ENCODE peak calls at places on chromosomes 4 and X, in ten cellular contexts. One of them, this sample, is unnamed.

GRCh38 chr4:168496834-168497233 is at the start of gene PALLD:
- DNase-seq in activated CD4-positive, CD25-positive, alpha-beta regulatory T cell: no peak
- DNase-seq in stimulated activated CD8-positive, alpha-beta memory T cell treated with anti-CD3 and anti-CD28 coated beads, Interleukin-4, amount 100 ng/mL, for 4 hours: no peak
- DNase-seq in NCI-H2029: peak; percentile 11
- DNase-seq in mesothelial cell of epicardium: no peak
- DNase-seq in NCI-H1105: no peak
- DNase-seq in GDM1: no peak
- DNase-seq in stimulated activated CD4-positive, alpha-beta T cell treated with anti-CD3 and anti-CD28 coated beads, Interleukin-15, amount 100 ng/mL, for 1 hour: no peak
- DNase-seq in NCI-H1092 treated with DMSO at 0.1 percent for 48 hours: no peak
- DNase-seq in H1: no peak
- DNase-seq in this sample: peak; percentile 65

GRCh38 chr4:4267981-4268380 is 20.0 kb upstream of the TMEM128 start:
- DNase-seq in activated CD4-positive, CD25-positive, alpha-beta regulatory T cell: no peak
- DNase-seq in stimulated activated CD8-positive, alpha-beta memory T cell treated with anti-CD3 and anti-CD28 coated beads, Interleukin-4, amount 100 ng/mL, for 4 hours: no peak
- DNase-seq in NCI-H2029: no peak
- DNase-seq in mesothelial cell of epicardium: no peak
- DNase-seq in NCI-H1105: no peak
- DNase-seq in GDM1: no peak
- DNase-seq in stimulated activated CD4-positive, alpha-beta T cell treated with anti-CD3 and anti-CD28 coated beads, Interleukin-15, amount 100 ng/mL, for 1 hour: no peak
- DNase-seq in NCI-H1092 treated with DMSO at 0.1 percent for 48 hours: no peak
- DNase-seq in H1: no peak
- DNase-seq in this sample: no peak

GRCh38 chrX:155768036-155768769 is 112.9 kb upstream of the VAMP7 start:
- DNase-seq in activated CD4-positive, CD25-positive, alpha-beta regulatory T cell: no peak
- DNase-seq in stimulated activated CD8-positive, alpha-beta memory T cell treated with anti-CD3 and anti-CD28 coated beads, Interleukin-4, amount 100 ng/mL, for 4 hours: no peak
- DNase-seq in NCI-H2029: no peak
- DNase-seq in mesothelial cell of epicardium: no peak
- DNase-seq in NCI-H1105: no peak
- DNase-seq in GDM1: no peak
- DNase-seq in stimulated activated CD4-positive, alpha-beta T cell treated with anti-CD3 and anti-CD28 coated beads, Interleukin-15, amount 100 ng/mL, for 1 hour: no peak
- DNase-seq in NCI-H1092 treated with DMSO at 0.1 percent for 48 hours: no peak
- DNase-seq in H1: no peak
- DNase-seq in this sample: no peak

GRCh38 chr4:165177725-165178666 is 29.4 kb upstream of the KLHL2 start:
- DNase-seq in activated CD4-positive, CD25-positive, alpha-beta regulatory T cell: no peak
- DNase-seq in stimulated activated CD8-positive, alpha-beta memory T cell treated with anti-CD3 and anti-CD28 coated beads, Interleukin-4, amount 100 ng/mL, for 4 hours: no peak
- DNase-seq in NCI-H2029: no peak
- DNase-seq in mesothelial cell of epicardium: no peak
- DNase-seq in NCI-H1105: no peak
- DNase-seq in GDM1: no peak
- DNase-seq in stimulated activated CD4-positive, alpha-beta T cell treated with anti-CD3 and anti-CD28 coated beads, Interleukin-15, amount 100 ng/mL, for 1 hour: no peak
- DNase-seq in NCI-H1092 treated with DMSO at 0.1 percent for 48 hours: no peak
- DNase-seq in H1: no peak
- DNase-seq in this sample: no peak

GRCh38 chr4:6917445-6918241 is 8.0 kb downstream of the TBC1D14 start:
- DNase-seq in activated CD4-positive, CD25-positive, alpha-beta regulatory T cell: peak; percentile 36
- DNase-seq in stimulated activated CD8-positive, alpha-beta memory T cell treated with anti-CD3 and anti-CD28 coated beads, Interleukin-4, amount 100 ng/mL, for 4 hours: no peak
- DNase-seq in NCI-H2029: peak; percentile 94
- DNase-seq in mesothelial cell of epicardium: no peak
- DNase-seq in NCI-H1105: peak; percentile 82
- DNase-seq in GDM1: no peak
- DNase-seq in stimulated activated CD4-positive, alpha-beta T cell treated with anti-CD3 and anti-CD28 coated beads, Interleukin-15, amount 100 ng/mL, for 1 hour: no peak
- DNase-seq in NCI-H1092 treated with DMSO at 0.1 percent for 48 hours: peak; percentile 94
- DNase-seq in H1: no peak
- DNase-seq in this sample: peak; percentile 89

GRCh38 chrX:68914337-68914989 is 85.6 kb downstream of the EFNB1 start:
- DNase-seq in activated CD4-positive, CD25-positive, alpha-beta regulatory T cell: no peak
- DNase-seq in stimulated activated CD8-positive, alpha-beta memory T cell treated with anti-CD3 and anti-CD28 coated beads, Interleukin-4, amount 100 ng/mL, for 4 hours: no peak
- DNase-seq in NCI-H2029: no peak
- DNase-seq in mesothelial cell of epicardium: no peak
- DNase-seq in NCI-H1105: no peak
- DNase-seq in GDM1: no peak
- DNase-seq in stimulated activated CD4-positive, alpha-beta T cell treated with anti-CD3 and anti-CD28 coated beads, Interleukin-15, amount 100 ng/mL, for 1 hour: no peak
- DNase-seq in NCI-H1092 treated with DMSO at 0.1 percent for 48 hours: no peak
- DNase-seq in H1: no peak
- DNase-seq in this sample: no peak

GRCh38 chrX:133214316-133214715 is 3.8 kb downstream of the TFDP3 start:
- DNase-seq in activated CD4-positive, CD25-positive, alpha-beta regulatory T cell: no peak
- DNase-seq in stimulated activated CD8-positive, alpha-beta memory T cell treated with anti-CD3 and anti-CD28 coated beads, Interleukin-4, amount 100 ng/mL, for 4 hours: no peak
- DNase-seq in NCI-H2029: no peak
- DNase-seq in mesothelial cell of epicardium: no peak
- DNase-seq in NCI-H1105: no peak
- DNase-seq in GDM1: no peak
- DNase-seq in stimulated activated CD4-positive, alpha-beta T cell treated with anti-CD3 and anti-CD28 coated beads, Interleukin-15, amount 100 ng/mL, for 1 hour: no peak
- DNase-seq in NCI-H1092 treated with DMSO at 0.1 percent for 48 hours: no peak
- DNase-seq in H1: no peak
- DNase-seq in this sample: no peak

GRCh38 chrX:1743105-1743504 is 128.2 kb downstream of the ASMT start:
- DNase-seq in activated CD4-positive, CD25-positive, alpha-beta regulatory T cell: no peak
- DNase-seq in stimulated activated CD8-positive, alpha-beta memory T cell treated with anti-CD3 and anti-CD28 coated beads, Interleukin-4, amount 100 ng/mL, for 4 hours: no peak
- DNase-seq in NCI-H2029: no peak
- DNase-seq in mesothelial cell of epicardium: no peak
- DNase-seq in NCI-H1105: no peak
- DNase-seq in GDM1: no peak
- DNase-seq in stimulated activated CD4-positive, alpha-beta T cell treated with anti-CD3 and anti-CD28 coated beads, Interleukin-15, amount 100 ng/mL, for 1 hour: no peak
- DNase-seq in NCI-H1092 treated with DMSO at 0.1 percent for 48 hours: no peak
- DNase-seq in H1: no peak
- DNase-seq in this sample: no peak

GRCh38 chr4:156799121-156799589 is 172.4 kb downstream of the PDGFC start:
- DNase-seq in activated CD4-positive, CD25-positive, alpha-beta regulatory T cell: no peak
- DNase-seq in stimulated activated CD8-positive, alpha-beta memory T cell treated with anti-CD3 and anti-CD28 coated beads, Interleukin-4, amount 100 ng/mL, for 4 hours: no peak
- DNase-seq in NCI-H2029: no peak
- DNase-seq in mesothelial cell of epicardium: no peak
- DNase-seq in NCI-H1105: no peak
- DNase-seq in GDM1: no peak
- DNase-seq in stimulated activated CD4-positive, alpha-beta T cell treated with anti-CD3 and anti-CD28 coated beads, Interleukin-15, amount 100 ng/mL, for 1 hour: no peak
- DNase-seq in NCI-H1092 treated with DMSO at 0.1 percent for 48 hours: no peak
- DNase-seq in H1: no peak
- DNase-seq in this sample: no peak

GRCh38 chrX:30910124-30910860 is 21.2 kb upstream of the TAB3 start:
- DNase-seq in activated CD4-positive, CD25-positive, alpha-beta regulatory T cell: no peak
- DNase-seq in stimulated activated CD8-positive, alpha-beta memory T cell treated with anti-CD3 and anti-CD28 coated beads, Interleukin-4, amount 100 ng/mL, for 4 hours: no peak
- DNase-seq in NCI-H2029: no peak
- DNase-seq in mesothelial cell of epicardium: no peak
- DNase-seq in NCI-H1105: no peak
- DNase-seq in GDM1: peak; percentile 73
- DNase-seq in stimulated activated CD4-positive, alpha-beta T cell treated with anti-CD3 and anti-CD28 coated beads, Interleukin-15, amount 100 ng/mL, for 1 hour: no peak
- DNase-seq in NCI-H1092 treated with DMSO at 0.1 percent for 48 hours: no peak
- DNase-seq in H1: no peak
- DNase-seq in this sample: no peak

GRCh38 chr4:148004228-148004813 is 272.4 kb downstream of the ARHGAP10 start:
- DNase-seq in activated CD4-positive, CD25-positive, alpha-beta regulatory T cell: no peak
- DNase-seq in stimulated activated CD8-positive, alpha-beta memory T cell treated with anti-CD3 and anti-CD28 coated beads, Interleukin-4, amount 100 ng/mL, for 4 hours: no peak
- DNase-seq in NCI-H2029: no peak
- DNase-seq in mesothelial cell of epicardium: no peak
- DNase-seq in NCI-H1105: no peak
- DNase-seq in GDM1: peak; percentile 12
- DNase-seq in stimulated activated CD4-positive, alpha-beta T cell treated with anti-CD3 and anti-CD28 coated beads, Interleukin-15, amount 100 ng/mL, for 1 hour: no peak
- DNase-seq in NCI-H1092 treated with DMSO at 0.1 percent for 48 hours: no peak
- DNase-seq in H1: no peak
- DNase-seq in this sample: peak; percentile 53

GRCh38 chrX:76148011-76148665 is 24.7 kb upstream of the PBDC1 start:
- DNase-seq in activated CD4-positive, CD25-positive, alpha-beta regulatory T cell: no peak
- DNase-seq in stimulated activated CD8-positive, alpha-beta memory T cell treated with anti-CD3 and anti-CD28 coated beads, Interleukin-4, amount 100 ng/mL, for 4 hours: no peak
- DNase-seq in NCI-H2029: no peak
- DNase-seq in mesothelial cell of epicardium: no peak
- DNase-seq in NCI-H1105: no peak
- DNase-seq in GDM1: no peak
- DNase-seq in stimulated activated CD4-positive, alpha-beta T cell treated with anti-CD3 and anti-CD28 coated beads, Interleukin-15, amount 100 ng/mL, for 1 hour: no peak
- DNase-seq in NCI-H1092 treated with DMSO at 0.1 percent for 48 hours: no peak
- DNase-seq in H1: no peak
- DNase-seq in this sample: no peak

GRCh38 chr4:113825272-113825671 is 63.7 kb upstream of the CAMK2D start:
- DNase-seq in activated CD4-positive, CD25-positive, alpha-beta regulatory T cell: no peak
- DNase-seq in stimulated activated CD8-positive, alpha-beta memory T cell treated with anti-CD3 and anti-CD28 coated beads, Interleukin-4, amount 100 ng/mL, for 4 hours: no peak
- DNase-seq in NCI-H2029: no peak
- DNase-seq in mesothelial cell of epicardium: no peak
- DNase-seq in NCI-H1105: no peak
- DNase-seq in GDM1: peak; percentile 65
- DNase-seq in stimulated activated CD4-positive, alpha-beta T cell treated with anti-CD3 and anti-CD28 coated beads, Interleukin-15, amount 100 ng/mL, for 1 hour: no peak
- DNase-seq in NCI-H1092 treated with DMSO at 0.1 percent for 48 hours: no peak
- DNase-seq in H1: no peak
- DNase-seq in this sample: no peak

GRCh38 chr4:5742388-5742787 is 31.4 kb downstream of the EVC start:
- DNase-seq in activated CD4-positive, CD25-positive, alpha-beta regulatory T cell: no peak
- DNase-seq in stimulated activated CD8-positive, alpha-beta memory T cell treated with anti-CD3 and anti-CD28 coated beads, Interleukin-4, amount 100 ng/mL, for 4 hours: no peak
- DNase-seq in NCI-H2029: no peak
- DNase-seq in mesothelial cell of epicardium: no peak
- DNase-seq in NCI-H1105: no peak
- DNase-seq in GDM1: no peak
- DNase-seq in stimulated activated CD4-positive, alpha-beta T cell treated with anti-CD3 and anti-CD28 coated beads, Interleukin-15, amount 100 ng/mL, for 1 hour: no peak
- DNase-seq in NCI-H1092 treated with DMSO at 0.1 percent for 48 hours: no peak
- DNase-seq in H1: no peak
- DNase-seq in this sample: no peak

GRCh38 chr4:167550021-167550420 is 315.7 kb upstream of the SPOCK3 start:
- DNase-seq in activated CD4-positive, CD25-positive, alpha-beta regulatory T cell: no peak
- DNase-seq in stimulated activated CD8-positive, alpha-beta memory T cell treated with anti-CD3 and anti-CD28 coated beads, Interleukin-4, amount 100 ng/mL, for 4 hours: no peak
- DNase-seq in NCI-H2029: no peak
- DNase-seq in mesothelial cell of epicardium: no peak
- DNase-seq in NCI-H1105: no peak
- DNase-seq in GDM1: no peak
- DNase-seq in stimulated activated CD4-positive, alpha-beta T cell treated with anti-CD3 and anti-CD28 coated beads, Interleukin-15, amount 100 ng/mL, for 1 hour: no peak
- DNase-seq in NCI-H1092 treated with DMSO at 0.1 percent for 48 hours: no peak
- DNase-seq in H1: no peak
- DNase-seq in this sample: no peak

GRCh38 chr4:127210877-127211276 is 421.9 kb upstream of the INTU start:
- DNase-seq in activated CD4-positive, CD25-positive, alpha-beta regulatory T cell: no peak
- DNase-seq in stimulated activated CD8-positive, alpha-beta memory T cell treated with anti-CD3 and anti-CD28 coated beads, Interleukin-4, amount 100 ng/mL, for 4 hours: no peak
- DNase-seq in NCI-H2029: no peak
- DNase-seq in mesothelial cell of epicardium: no peak
- DNase-seq in NCI-H1105: no peak
- DNase-seq in GDM1: no peak
- DNase-seq in stimulated activated CD4-positive, alpha-beta T cell treated with anti-CD3 and anti-CD28 coated beads, Interleukin-15, amount 100 ng/mL, for 1 hour: no peak
- DNase-seq in NCI-H1092 treated with DMSO at 0.1 percent for 48 hours: no peak
- DNase-seq in H1: no peak
- DNase-seq in this sample: peak; percentile 71

GRCh38 chr4:9765091-9765490 is 16.3 kb upstream of the DRD5 start:
- DNase-seq in activated CD4-positive, CD25-positive, alpha-beta regulatory T cell: no peak
- DNase-seq in stimulated activated CD8-positive, alpha-beta memory T cell treated with anti-CD3 and anti-CD28 coated beads, Interleukin-4, amount 100 ng/mL, for 4 hours: no peak
- DNase-seq in NCI-H2029: no peak
- DNase-seq in mesothelial cell of epicardium: no peak
- DNase-seq in NCI-H1105: no peak
- DNase-seq in GDM1: no peak
- DNase-seq in stimulated activated CD4-positive, alpha-beta T cell treated with anti-CD3 and anti-CD28 coated beads, Interleukin-15, amount 100 ng/mL, for 1 hour: no peak
- DNase-seq in NCI-H1092 treated with DMSO at 0.1 percent for 48 hours: no peak
- DNase-seq in H1: peak; percentile 75
- DNase-seq in this sample: no peak

GRCh38 chr4:128468485-128468989 is 180.9 kb upstream of the PGRMC2 start:
- DNase-seq in activated CD4-positive, CD25-positive, alpha-beta regulatory T cell: no peak
- DNase-seq in stimulated activated CD8-positive, alpha-beta memory T cell treated with anti-CD3 and anti-CD28 coated beads, Interleukin-4, amount 100 ng/mL, for 4 hours: no peak
- DNase-seq in NCI-H2029: peak; percentile 43
- DNase-seq in mesothelial cell of epicardium: no peak
- DNase-seq in NCI-H1105: peak; percentile 3
- DNase-seq in GDM1: no peak
- DNase-seq in stimulated activated CD4-positive, alpha-beta T cell treated with anti-CD3 and anti-CD28 coated beads, Interleukin-15, amount 100 ng/mL, for 1 hour: no peak
- DNase-seq in NCI-H1092 treated with DMSO at 0.1 percent for 48 hours: peak; percentile 5
- DNase-seq in H1: no peak
- DNase-seq in this sample: peak; percentile 29

GRCh38 chr4:125958519-125958918 is 643.8 kb downstream of the FAT4 start:
- DNase-seq in activated CD4-positive, CD25-positive, alpha-beta regulatory T cell: no peak
- DNase-seq in stimulated activated CD8-positive, alpha-beta memory T cell treated with anti-CD3 and anti-CD28 coated beads, Interleukin-4, amount 100 ng/mL, for 4 hours: no peak
- DNase-seq in NCI-H2029: no peak
- DNase-seq in mesothelial cell of epicardium: no peak
- DNase-seq in NCI-H1105: no peak
- DNase-seq in GDM1: no peak
- DNase-seq in stimulated activated CD4-positive, alpha-beta T cell treated with anti-CD3 and anti-CD28 coated beads, Interleukin-15, amount 100 ng/mL, for 1 hour: no peak
- DNase-seq in NCI-H1092 treated with DMSO at 0.1 percent for 48 hours: no peak
- DNase-seq in H1: no peak
- DNase-seq in this sample: no peak

GRCh38 chr4:142248946-142249345 is 597.2 kb downstream of the INPP4B start:
- DNase-seq in activated CD4-positive, CD25-positive, alpha-beta regulatory T cell: no peak
- DNase-seq in stimulated activated CD8-positive, alpha-beta memory T cell treated with anti-CD3 and anti-CD28 coated beads, Interleukin-4, amount 100 ng/mL, for 4 hours: no peak
- DNase-seq in NCI-H2029: no peak
- DNase-seq in mesothelial cell of epicardium: no peak
- DNase-seq in NCI-H1105: no peak
- DNase-seq in GDM1: no peak
- DNase-seq in stimulated activated CD4-positive, alpha-beta T cell treated with anti-CD3 and anti-CD28 coated beads, Interleukin-15, amount 100 ng/mL, for 1 hour: no peak
- DNase-seq in NCI-H1092 treated with DMSO at 0.1 percent for 48 hours: no peak
- DNase-seq in H1: no peak
- DNase-seq in this sample: no peak

GRCh38 chrX:8914636-8915035 is 113.5 kb upstream of the FAM9A start:
- DNase-seq in activated CD4-positive, CD25-positive, alpha-beta regulatory T cell: no peak
- DNase-seq in stimulated activated CD8-positive, alpha-beta memory T cell treated with anti-CD3 and anti-CD28 coated beads, Interleukin-4, amount 100 ng/mL, for 4 hours: no peak
- DNase-seq in NCI-H2029: no peak
- DNase-seq in mesothelial cell of epicardium: no peak
- DNase-seq in NCI-H1105: no peak
- DNase-seq in GDM1: no peak
- DNase-seq in stimulated activated CD4-positive, alpha-beta T cell treated with anti-CD3 and anti-CD28 coated beads, Interleukin-15, amount 100 ng/mL, for 1 hour: no peak
- DNase-seq in NCI-H1092 treated with DMSO at 0.1 percent for 48 hours: no peak
- DNase-seq in H1: no peak
- DNase-seq in this sample: no peak

GRCh38 chr4:48141048-48141447 is 7.0 kb upstream of the TXK start:
- DNase-seq in activated CD4-positive, CD25-positive, alpha-beta regulatory T cell: no peak
- DNase-seq in stimulated activated CD8-positive, alpha-beta memory T cell treated with anti-CD3 and anti-CD28 coated beads, Interleukin-4, amount 100 ng/mL, for 4 hours: no peak
- DNase-seq in NCI-H2029: peak; percentile 23
- DNase-seq in mesothelial cell of epicardium: no peak
- DNase-seq in NCI-H1105: no peak
- DNase-seq in GDM1: no peak
- DNase-seq in stimulated activated CD4-positive, alpha-beta T cell treated with anti-CD3 and anti-CD28 coated beads, Interleukin-15, amount 100 ng/mL, for 1 hour: no peak
- DNase-seq in NCI-H1092 treated with DMSO at 0.1 percent for 48 hours: peak; percentile 35
- DNase-seq in H1: no peak
- DNase-seq in this sample: no peak

GRCh38 chr4:94545296-94545695 is 93.6 kb downstream of the PDLIM5 start:
- DNase-seq in activated CD4-positive, CD25-positive, alpha-beta regulatory T cell: no peak
- DNase-seq in stimulated activated CD8-positive, alpha-beta memory T cell treated with anti-CD3 and anti-CD28 coated beads, Interleukin-4, amount 100 ng/mL, for 4 hours: no peak
- DNase-seq in NCI-H2029: no peak
- DNase-seq in mesothelial cell of epicardium: no peak
- DNase-seq in NCI-H1105: no peak
- DNase-seq in GDM1: no peak
- DNase-seq in stimulated activated CD4-positive, alpha-beta T cell treated with anti-CD3 and anti-CD28 coated beads, Interleukin-15, amount 100 ng/mL, for 1 hour: no peak
- DNase-seq in NCI-H1092 treated with DMSO at 0.1 percent for 48 hours: no peak
- DNase-seq in H1: no peak
- DNase-seq in this sample: no peak

GRCh38 chrX:106936246-106936645 is 16.0 kb downstream of the CLDN2 start:
- DNase-seq in activated CD4-positive, CD25-positive, alpha-beta regulatory T cell: no peak
- DNase-seq in stimulated activated CD8-positive, alpha-beta memory T cell treated with anti-CD3 and anti-CD28 coated beads, Interleukin-4, amount 100 ng/mL, for 4 hours: no peak
- DNase-seq in NCI-H2029: no peak
- DNase-seq in mesothelial cell of epicardium: no peak
- DNase-seq in NCI-H1105: no peak
- DNase-seq in GDM1: no peak
- DNase-seq in stimulated activated CD4-positive, alpha-beta T cell treated with anti-CD3 and anti-CD28 coated beads, Interleukin-15, amount 100 ng/mL, for 1 hour: no peak
- DNase-seq in NCI-H1092 treated with DMSO at 0.1 percent for 48 hours: no peak
- DNase-seq in H1: no peak
- DNase-seq in this sample: no peak

GRCh38 chr4:106796866-106797265 is 239.2 kb downstream of the DKK2 start:
- DNase-seq in activated CD4-positive, CD25-positive, alpha-beta regulatory T cell: no peak
- DNase-seq in stimulated activated CD8-positive, alpha-beta memory T cell treated with anti-CD3 and anti-CD28 coated beads, Interleukin-4, amount 100 ng/mL, for 4 hours: no peak
- DNase-seq in NCI-H2029: no peak
- DNase-seq in mesothelial cell of epicardium: no peak
- DNase-seq in NCI-H1105: no peak
- DNase-seq in GDM1: no peak
- DNase-seq in stimulated activated CD4-positive, alpha-beta T cell treated with anti-CD3 and anti-CD28 coated beads, Interleukin-15, amount 100 ng/mL, for 1 hour: no peak
- DNase-seq in NCI-H1092 treated with DMSO at 0.1 percent for 48 hours: no peak
- DNase-seq in H1: no peak
- DNase-seq in this sample: no peak

GRCh38 chr4:100062921-100063320 is 112.8 kb upstream of the H2AZ1 start:
- DNase-seq in activated CD4-positive, CD25-positive, alpha-beta regulatory T cell: no peak
- DNase-seq in stimulated activated CD8-positive, alpha-beta memory T cell treated with anti-CD3 and anti-CD28 coated beads, Interleukin-4, amount 100 ng/mL, for 4 hours: no peak
- DNase-seq in NCI-H2029: no peak
- DNase-seq in mesothelial cell of epicardium: no peak
- DNase-seq in NCI-H1105: no peak
- DNase-seq in GDM1: no peak
- DNase-seq in stimulated activated CD4-positive, alpha-beta T cell treated with anti-CD3 and anti-CD28 coated beads, Interleukin-15, amount 100 ng/mL, for 1 hour: no peak
- DNase-seq in NCI-H1092 treated with DMSO at 0.1 percent for 48 hours: no peak
- DNase-seq in H1: no peak
- DNase-seq in this sample: no peak

GRCh38 chrX:150486011-150486410 is 82.4 kb upstream of the MTM1 start:
- DNase-seq in activated CD4-positive, CD25-positive, alpha-beta regulatory T cell: no peak
- DNase-seq in stimulated activated CD8-positive, alpha-beta memory T cell treated with anti-CD3 and anti-CD28 coated beads, Interleukin-4, amount 100 ng/mL, for 4 hours: peak; percentile 19
- DNase-seq in NCI-H2029: peak; percentile 7
- DNase-seq in mesothelial cell of epicardium: no peak
- DNase-seq in NCI-H1105: peak; percentile 48
- DNase-seq in GDM1: peak; percentile 15
- DNase-seq in stimulated activated CD4-positive, alpha-beta T cell treated with anti-CD3 and anti-CD28 coated beads, Interleukin-15, amount 100 ng/mL, for 1 hour: peak; percentile 16
- DNase-seq in NCI-H1092 treated with DMSO at 0.1 percent for 48 hours: peak; percentile 27
- DNase-seq in H1: peak; percentile 53
- DNase-seq in this sample: peak; percentile 77

GRCh38 chr4:19776929-19777328 is 474.8 kb upstream of the SLIT2 start:
- DNase-seq in activated CD4-positive, CD25-positive, alpha-beta regulatory T cell: no peak
- DNase-seq in stimulated activated CD8-positive, alpha-beta memory T cell treated with anti-CD3 and anti-CD28 coated beads, Interleukin-4, amount 100 ng/mL, for 4 hours: no peak
- DNase-seq in NCI-H2029: no peak
- DNase-seq in mesothelial cell of epicardium: no peak
- DNase-seq in NCI-H1105: no peak
- DNase-seq in GDM1: no peak
- DNase-seq in stimulated activated CD4-positive, alpha-beta T cell treated with anti-CD3 and anti-CD28 coated beads, Interleukin-15, amount 100 ng/mL, for 1 hour: no peak
- DNase-seq in NCI-H1092 treated with DMSO at 0.1 percent for 48 hours: peak; percentile 1
- DNase-seq in H1: no peak
- DNase-seq in this sample: no peak